ENCODE peak calls at places on chromosome 21, in ten cellular contexts. C, O, F, H, D, N, I, K, S and Y are unnamed samples.

GRCh38 chr21:33116669-33117267 is 46.8 kb downstream of the OLIG1 start:
- DNase-seq in I (no peak), C (no peak), D (no peak), N (no peak), F (no peak), H (no peak), S (no peak), O (no peak), K (no peak), Y (no peak)

GRCh38 chr21:31447477-31447876 is 103.4 kb upstream of the TIAM1 start:
- DNase-seq in D (no peak), S (no peak), N (no peak), O (no peak), I (peak), F (no peak), C (no peak), H (no peak), K (no peak), Y (no peak)

GRCh38 chr21:42829954-42830353 is 49.4 kb downstream of the WDR4 start:
- DNase-seq in C (no peak), D (no peak), N (no peak), F (no peak), S (no peak), K (no peak), H (no peak), O (no peak), I (no peak), Y (no peak)

GRCh38 chr21:42227909-42228708 is 9.2 kb downstream of the ABCG1 start:
- DNase-seq in N (no peak), O (peak), F (peak), K (peak), I (peak), S (peak), C (peak), D (no peak), H (peak), Y (peak)

GRCh38 chr21:35217504-35218060 is 168.5 kb upstream of the RUNX1 start:
- DNase-seq in I (peak), C (peak), K (peak), F (no peak), N (no peak), D (peak), H (peak), S (peak), O (no peak), Y (no peak)

GRCh38 chr21:45371649-45372048 is 33.3 kb upstream of the COL18A1 start:
- DNase-seq in S (no peak), D (no peak), O (no peak), I (no peak), F (no peak), C (no peak), K (no peak), H (no peak), N (no peak), Y (no peak)

GRCh38 chr21:29078884-29079765 is 5.7 kb upstream of the CCT8 start:
- DNase-seq in I (peak), K (no peak), S (peak), H (no peak), N (no peak), C (peak), D (no peak), O (no peak), F (peak), Y (peak)

GRCh38 chr21:38984982-38985422 is 179.3 kb downstream of the ETS2 start:
- DNase-seq in D (no peak), H (no peak), O (no peak), S (no peak), K (no peak), N (no peak), C (peak), F (peak), I (peak), Y (peak)

GRCh38 chr21:16085436-16085835 is 355.7 kb downstream of the USP25 start:
- DNase-seq in K (no peak), I (peak), C (peak), F (no peak), O (no peak), N (peak), S (no peak), D (no peak), H (no peak), Y (no peak)

GRCh38 chr21:34517491-34518245 is 5.7 kb upstream of the KCNE1 start:
- DNase-seq in C (peak), D (no peak), H (no peak), F (peak), O (no peak), N (no peak), I (no peak), K (peak), S (peak), Y (no peak)

GRCh38 chr21:38815060-38815405 is 9.3 kb downstream of the ETS2 start:
- DNase-seq in F (no peak), S (no peak), O (no peak), K (no peak), C (peak), D (no peak), N (no peak), H (no peak), I (peak), Y (no peak)

GRCh38 chr21:29332461-29333354 is 34.0 kb downstream of the BACH1 start:
- DNase-seq in D (no peak), N (no peak), C (peak), H (no peak), S (no peak), O (no peak), K (no peak), I (peak), F (no peak), Y (no peak)